ENCODE peak calls at places on chromosomes 11 and 22, in six cellular contexts. I, C, J, Z, T and E are unnamed samples.

GRCh38 chr22:17808688-17809403 is 34.6 kb upstream of the BID start:
- DNase-seq in I (no peak), C (no peak), J (no peak), Z (peak; percentile 20), T (no peak), E (no peak)

GRCh38 chr11:101563166-101563565 is 20.6 kb downstream of the TRPC6 start:
- DNase-seq in I (no peak), C (no peak), J (no peak), Z (no peak), T (no peak), E (no peak)

GRCh38 chr11:7571640-7572000 is 57.8 kb downstream of the PPFIBP2 start:
- DNase-seq in I (peak; percentile 93), C (peak; percentile 46), J (peak; percentile 66), Z (peak; percentile 79), T (peak; percentile 54), E (peak; percentile 34)

GRCh38 chr11:131913267-131913666 is 542.9 kb downstream of the NTM start:
- DNase-seq in I (no peak), C (no peak), J (no peak), Z (no peak), T (no peak), E (no peak)

GRCh38 chr11:133697161-133697560 is 148.2 kb downstream of the SPATA19 start:
- DNase-seq in I (no peak), C (no peak), J (no peak), Z (no peak), T (no peak), E (no peak)

GRCh38 chr11:46461461-46461927 is 69.9 kb upstream of the CHRM4 start:
- DNase-seq in I (no peak), C (no peak), J (peak; percentile 43), Z (no peak), T (no peak), E (peak; percentile 28)

GRCh38 chr11:6351782-6352181 is 31.5 kb upstream of the CAVIN3 start:
- DNase-seq in I (no peak), C (no peak), J (no peak), Z (no peak), T (no peak), E (no peak)

GRCh38 chr11:26467506-26467905 is 104.6 kb downstream of the MUC15 start:
- DNase-seq in I (no peak), C (no peak), J (no peak), Z (no peak), T (no peak), E (no peak)

GRCh38 chr11:65214212-65214845 is 32.6 kb downstream of the CAPN1 start:
- DNase-seq in I (peak; percentile 7), C (no peak), J (no peak), Z (no peak), T (no peak), E (no peak)

GRCh38 chr11:114399903-114400221 is 449 bp downstream of the C11orf71 start:
- DNase-seq in I (no peak), C (no peak), J (no peak), Z (no peak), T (no peak), E (no peak)

GRCh38 chr11:65446446-65447277 is 24.1 kb downstream of the NEAT1 start:
- DNase-seq in I (peak; percentile 92), C (no peak), J (peak; percentile 59), Z (peak; percentile 76), T (peak; percentile 81), E (no peak)

GRCh38 chr11:72735495-72736027 is 16.6 kb downstream of the ARAP1 start:
- DNase-seq in I (no peak), C (no peak), J (peak; percentile 48), Z (peak; percentile 83), T (no peak), E (no peak)

GRCh38 chr11:58285483-58286040 is 17.5 kb upstream of the OR10W1 start:
- DNase-seq in I (no peak), C (no peak), J (no peak), Z (no peak), T (no peak), E (no peak)

GRCh38 chr11:71251761-71252433 is 480 bp downstream of the SHANK2 start:
- DNase-seq in I (peak; percentile 68), C (no peak), J (no peak), Z (no peak), T (no peak), E (no peak)

GRCh38 chr22:30444632-30445437 is 19.3 kb downstream of the MTFP1 start:
- DNase-seq in I (no peak), C (no peak), J (peak; percentile 44), Z (peak; percentile 70), T (peak; percentile 52), E (no peak)

GRCh38 chr22:26398741-26399153 is 30.3 kb upstream of the ASPHD2 start:
- DNase-seq in I (peak; percentile 86), C (peak; percentile 8), J (peak; percentile 78), Z (peak; percentile 78), T (peak; percentile 72), E (peak; percentile 50)

GRCh38 chr22:22888509-22889353 is 1.1 kb downstream of the IGLL5 start:
- DNase-seq in I (peak; percentile 75), C (no peak), J (no peak), Z (no peak), T (no peak), E (no peak)

GRCh38 chr22:38177044-38177443 is 4.6 kb downstream of the PLA2G6 start:
- DNase-seq in I (no peak), C (no peak), J (no peak), Z (no peak), T (peak; percentile 13), E (no peak)

GRCh38 chr11:46686886-46687810 is 13.3 kb downstream of the ARHGAP1 start:
- DNase-seq in I (no peak), C (peak; percentile 78), J (peak; percentile 86), Z (peak; percentile 90), T (peak; percentile 72), E (peak; percentile 69)

GRCh38 chr22:28116261-28116673 is 197.2 kb upstream of the PITPNB start:
- DNase-seq in I (peak; percentile 88), C (peak; percentile 75), J (peak; percentile 95), Z (peak; percentile 89), T (peak; percentile 39), E (peak; percentile 95)

GRCh38 chr22:28118957-28119631 is 200.0 kb upstream of the PITPNB start:
- DNase-seq in I (no peak), C (no peak), J (no peak), Z (no peak), T (no peak), E (no peak)

GRCh38 chr22:28112548-28113043 is 193.5 kb upstream of the PITPNB start:
- DNase-seq in I (peak; percentile 87), C (no peak), J (peak; percentile 75), Z (peak; percentile 70), T (peak; percentile 36), E (no peak)

GRCh38 chr22:28112130-28112529 is 193.1 kb upstream of the PITPNB start:
- DNase-seq in I (no peak), C (no peak), J (no peak), Z (no peak), T (no peak), E (no peak)

DNA sequence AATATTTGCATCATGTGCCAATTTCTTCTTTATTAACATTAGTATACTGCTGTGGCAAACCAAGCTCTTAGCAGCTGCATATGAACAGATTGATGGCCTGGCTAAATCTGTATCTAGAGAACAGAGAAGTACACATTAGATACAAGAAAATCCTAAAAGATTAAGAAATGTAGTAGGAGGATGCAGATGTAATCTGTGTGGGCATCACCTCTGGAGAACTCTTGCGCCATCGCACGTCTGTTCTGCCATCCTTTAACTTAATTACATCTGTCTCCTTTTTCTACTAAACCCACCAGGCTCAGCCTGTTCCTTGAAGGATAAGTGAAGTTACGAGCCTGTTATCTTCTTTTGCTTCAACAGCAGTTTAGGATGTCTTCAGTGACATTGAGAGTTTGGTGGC is 196.4 kb upstream of the PITPNB start:
- DNase-seq in I (no peak), C (no peak), J (no peak), Z (no peak), T (no peak), E (no peak)
- TF ChIP-seq CTCF in I (no peak), C (no peak), J (no peak), Z (no peak), T (no peak), E (no peak)

DNA sequence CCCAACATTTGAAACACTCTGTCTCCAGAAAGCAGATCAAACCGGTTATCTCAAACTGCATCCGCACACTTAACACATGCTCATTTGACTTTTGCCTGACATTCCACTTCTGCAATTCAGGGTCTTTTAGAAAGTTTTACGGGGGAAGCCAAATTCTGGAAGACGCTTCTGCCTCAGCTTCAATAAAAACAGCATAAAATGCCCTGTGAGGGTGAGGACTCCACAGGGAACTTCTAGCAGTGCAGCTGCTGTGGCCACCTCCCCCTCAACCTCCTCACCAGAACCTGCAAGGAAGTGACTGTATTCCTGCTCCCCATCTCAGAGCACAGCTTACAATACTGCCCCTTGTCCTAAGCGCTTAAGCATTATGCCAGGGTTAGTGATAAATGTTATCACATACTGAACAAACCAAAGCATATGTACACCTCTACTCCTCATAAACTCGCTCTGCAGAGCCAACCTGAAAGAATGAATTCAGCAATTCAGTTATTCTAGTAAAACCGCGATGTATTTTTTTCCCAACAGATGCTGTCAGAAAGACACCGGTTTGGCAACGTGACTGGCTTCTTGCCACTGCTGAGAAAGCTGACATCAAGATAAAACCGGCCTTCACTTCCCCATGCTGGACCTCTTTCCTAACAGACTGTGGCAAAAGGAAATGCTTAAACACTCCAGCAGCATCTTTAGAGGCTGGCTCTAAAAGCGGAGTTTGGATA is 52.2 kb downstream of the PRDM10 start:
- DNase-seq in I (no peak), C (peak; percentile 6), J (peak; percentile 54), Z (peak; percentile 91), T (peak; percentile 83), E (peak; percentile 27)
- H3K4me3 ChIP-seq in I (no peak overlapping the region), C (no peak overlapping the region), J (no peak overlapping the region), Z (no peak overlapping the region), T (no peak overlapping the region), E (no peak overlapping the region)

GRCh38 chr11:123245567-123245966 is 50.5 kb upstream of the CLMP start:
- DNase-seq in I (no peak), C (no peak), J (no peak), Z (no peak), T (no peak), E (no peak)
- TF ChIP-seq CTCF in I (no peak), C (no peak), J (no peak), Z (no peak), T (no peak), E (no peak)

DNA sequence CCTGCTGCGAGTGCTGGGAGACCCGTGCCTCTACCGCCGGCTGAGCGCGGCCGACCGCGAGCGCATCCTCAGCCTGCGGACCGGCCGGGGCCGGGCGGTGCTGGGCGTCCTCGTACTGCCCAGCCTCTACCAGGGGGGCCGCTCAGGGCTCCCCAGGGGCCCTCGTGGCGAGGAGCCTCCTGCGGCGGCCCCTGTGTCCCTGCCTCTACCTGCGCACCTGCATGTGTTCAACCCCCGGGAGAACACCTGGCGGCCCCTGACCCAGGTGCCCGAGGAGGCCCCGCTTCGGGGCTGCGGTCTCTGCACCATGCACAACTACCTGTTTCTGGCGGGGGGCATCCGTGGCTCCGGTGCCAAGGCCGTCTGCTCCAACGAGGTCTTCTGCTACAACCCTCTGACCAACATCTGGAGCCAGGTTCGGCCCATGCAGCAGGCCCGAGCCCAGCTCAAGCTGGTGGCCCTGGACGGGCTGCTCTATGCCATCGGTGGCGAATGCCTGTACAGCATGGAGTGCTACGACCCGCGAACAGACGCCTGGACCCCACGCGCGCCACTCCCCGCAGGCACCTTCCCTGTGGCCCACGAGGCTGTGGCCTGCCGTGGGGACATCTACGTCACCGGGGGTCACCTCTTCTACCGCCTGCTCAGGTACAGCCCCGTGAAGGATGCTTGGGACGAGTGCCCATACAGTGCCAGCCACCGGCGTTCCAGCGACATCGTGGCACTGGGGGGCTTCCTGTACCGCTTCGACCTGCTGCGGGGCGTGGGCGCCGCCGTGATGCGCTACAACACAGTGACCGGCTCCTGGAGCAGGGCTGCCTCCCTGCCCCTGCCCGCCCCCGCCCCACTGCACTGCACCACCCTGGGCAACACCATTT is 3.5 kb downstream of the KLHDC7B start:
- DNase-seq in I (no peak), C (no peak), J (no peak), Z (no peak), T (no peak), E (no peak)
- H3K4me3 ChIP-seq in I (no peak overlapping the region), C (no peak overlapping the region), J (no peak overlapping the region), Z (no peak overlapping the region), T (no peak overlapping the region), E (no peak overlapping the region)

GRCh38 chr22:20751185-20751851 is 22.6 kb upstream of the SERPIND1 start:
- DNase-seq in I (no peak), C (no peak), J (no peak), Z (peak; percentile 10), T (no peak), E (no peak)
- TF ChIP-seq CTCF in I (no peak), C (peak; percentile 11), J (no peak), Z (no peak), T (no peak), E (peak; percentile 4)